ENCODE peak calls at places on chromosomes 11 and 22, in four cellular contexts. B is IMR-90, K is stomach, M is cardiac muscle cell. G is an unnamed sample.

GRCh38 chr11:120800206-120800605 is 223.7 kb upstream of the TBCEL start:
- DNase-seq in B (no peak), K (no peak), M (no peak), G (no peak)

GRCh38 chr11:125207866-125208425 is 43.4 kb downstream of the PKNOX2 start:
- DNase-seq in B (peak), K (no peak), M (no peak), G (peak)

GRCh38 chr11:95485115-95485900 is 254.3 kb upstream of the SESN3 start:
- DNase-seq in B (no peak), K (no peak), M (no peak), G (peak)

GRCh38 chr11:44113018-44113417 is 17.5 kb downstream of the EXT2 start:
- DNase-seq in B (no peak), K (no peak), M (no peak), G (no peak)

GRCh38 chr11:8913961-8914660 is 3.1 kb downstream of the AKIP1 start:
- DNase-seq in B (peak), K (no peak), M (peak), G (peak)

GRCh38 chr11:61828629-61829407 is 718 bp downstream of the FADS2 start:
- DNase-seq in B (no peak), K (no peak), M (peak), G (peak)

GRCh38 chr22:49748514-49748913 is 79.2 kb downstream of the BRD1 start:
- DNase-seq in B (no peak), K (no peak), M (no peak), G (no peak)

GRCh38 chr11:134819026-134819425 is 407.0 kb upstream of the B3GAT1 start:
- DNase-seq in B (no peak), K (no peak), M (no peak), G (no peak)

GRCh38 chr11:61756452-61757212 is 4.2 kb downstream of the MYRF start:
- DNase-seq in B (peak), K (peak), M (peak), G (peak)

GRCh38 chr22:25232301-25232700 is 12.9 kb downstream of the CRYBB2 start:
- DNase-seq in B (peak), K (no peak), M (peak), G (peak)

GRCh38 chr11:127843483-127844396 is 743.6 kb downstream of the ETS1 start:
- DNase-seq in B (peak), K (peak), M (peak), G (peak)

GRCh38 chr22:45709866-45710265 is 38.2 kb downstream of the ATXN10 start:
- DNase-seq in B (peak), K (no peak), M (peak), G (peak)

GRCh38 chr11:19187101-19187500 is 14.7 kb downstream of the CSRP3 start:
- DNase-seq in B (peak), K (no peak), M (peak), G (peak)

GRCh38 chr11:129861702-129862107 is 33.7 kb downstream of the NFRKB start:
- DNase-seq in B (peak), K (peak), M (peak), G (peak)

GRCh38 chr11:132744771-132745170 is 787.5 kb downstream of the OPCML start:
- DNase-seq in B (peak), K (no peak), M (peak), G (no peak)

GRCh38 chr11:60378359-60378758 is at the start of gene MS4A7:
- DNase-seq in B (no peak), K (no peak), M (no peak), G (no peak)

GRCh38 chr11:9607511-9607899 is 34.0 kb downstream of the WEE1 start:
- DNase-seq in B (no peak), K (no peak), M (no peak), G (no peak)

GRCh38 chr11:62919476-62919875 is 1.7 kb downstream of the CHRM1 start:
- DNase-seq in B (no peak), K (no peak), M (no peak), G (no peak)

GRCh38 chr11:72738199-72739141 is 13.7 kb downstream of the ARAP1 start:
- DNase-seq in B (peak), K (peak), M (no peak), G (no peak)

GRCh38 chr11:72741429-72741833 is 10.8 kb downstream of the ARAP1 start:
- DNase-seq in B (no peak), K (no peak), M (no peak), G (peak)

GRCh38 chr11:72739240-72740059 is 12.8 kb downstream of the ARAP1 start:
- DNase-seq in B (no peak), K (no peak), M (no peak), G (no peak)

GRCh38 chr11:72740562-72741428 is 11.4 kb downstream of the ARAP1 start:
- DNase-seq in B (no peak), K (no peak), M (no peak), G (no peak)

DNA sequence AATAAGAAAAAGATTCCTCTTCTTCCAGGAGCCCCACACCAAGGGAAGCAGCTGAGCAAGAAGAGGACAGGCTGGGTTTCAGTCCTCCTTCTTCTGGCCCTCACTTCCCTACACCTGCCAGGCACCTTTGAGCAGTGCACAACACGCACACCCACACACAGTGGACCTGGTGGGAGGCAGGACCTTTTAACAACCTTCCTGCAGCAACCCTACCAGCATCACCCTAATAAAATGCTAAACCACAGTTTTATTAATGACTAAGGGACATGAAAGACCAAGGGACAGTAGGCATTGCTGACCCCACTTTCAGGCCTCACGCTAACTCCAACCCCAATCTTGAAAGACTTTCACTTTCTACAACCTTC is 12.2 kb downstream of the ARAP1 start:
- DNase-seq in B (no peak), K (no peak), M (no peak), G (no peak)
- H3K4me3 ChIP-seq in B (no peak), K (no peak), M (no peak), G (no peak)

DNA sequence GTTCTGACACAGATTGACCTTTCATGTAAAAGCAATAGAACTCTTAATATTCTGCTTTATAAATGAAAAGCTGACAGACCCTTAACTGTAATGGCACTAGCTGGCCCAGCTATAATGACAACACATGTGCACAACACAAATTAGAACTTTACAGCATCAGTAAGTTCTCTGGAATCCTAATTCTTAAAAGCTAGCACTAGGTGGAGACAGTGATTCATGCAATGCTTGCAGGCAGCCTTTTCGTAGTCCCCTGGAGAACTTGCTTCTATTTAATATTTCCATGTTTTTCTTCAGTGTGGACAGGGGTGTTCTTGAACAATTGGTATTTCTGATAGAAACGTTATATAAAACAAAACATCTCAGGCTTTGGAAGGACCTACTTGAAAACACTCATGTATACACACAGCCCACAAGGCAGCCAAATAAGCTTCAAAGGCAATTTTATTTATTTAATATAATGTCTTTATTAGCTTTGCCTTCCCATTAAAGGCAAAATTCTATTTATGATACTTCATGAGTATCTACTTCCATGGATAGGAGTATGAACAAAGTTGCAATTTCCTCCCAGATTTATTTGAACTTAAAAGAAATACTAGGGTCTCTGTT is 374.3 kb upstream of the MPPED2 start:
- DNase-seq in B (peak), K (no peak), M (peak), G (peak)
- TF ChIP-seq CTCF in B (peak), K (no peak), M (peak), G (peak)

GRCh38 chr11:68002575-68002942 is 1.3 kb downstream of the UNC93B1 start:
- DNase-seq in B (no peak), K (no peak), M (no peak), G (no peak)
- H3K4me3 ChIP-seq in B (no peak), K (peak), M (no peak), G (no peak)

GRCh38 chr11:47981667-47982404 is 1.5 kb downstream of the PTPRJ start:
- DNase-seq in B (no peak), K (no peak), M (no peak), G (no peak)

GRCh38 chr11:47980093-47980906 is at the start of gene PTPRJ:
- DNase-seq in B (peak), K (peak), M (peak), G (peak)

GRCh38 chr11:47983464-47984397 is 3.4 kb downstream of the PTPRJ start:
- DNase-seq in B (peak), K (no peak), M (peak), G (peak)

GRCh38 chr11:47979378-47980092 is 824 bp upstream of the PTPRJ start:
- DNase-seq in B (no peak), K (no peak), M (peak), G (no peak)

GRCh38 chr11:47980907-47981621 is 705 bp downstream of the PTPRJ start:
- DNase-seq in B (peak), K (peak), M (peak), G (peak)
- TF ChIP-seq CTCF in B (peak), K (peak), M (peak), G (peak)

GRCh38 chr11:65417221-65417701 is 5.3 kb upstream of the NEAT1 start:
- DNase-seq in B (no peak), K (peak), M (peak), G (no peak)

GRCh38 chr11:65418431-65418680 is 4.2 kb upstream of the NEAT1 start:
- DNase-seq in B (no peak), K (no peak), M (no peak), G (no peak)

GRCh38 chr11:65416341-65417185 is 6.0 kb upstream of the NEAT1 start:
- DNase-seq in B (peak), K (peak), M (peak), G (peak)

GRCh38 chr11:65418681-65419459 is 3.7 kb upstream of the NEAT1 start:
- DNase-seq in B (peak), K (peak), M (peak), G (peak)

GRCh38 chr11:65417702-65418430 is 4.7 kb upstream of the NEAT1 start:
- DNase-seq in B (peak), K (peak), M (peak), G (peak)
- H3K4me3 ChIP-seq in B (no peak), K (peak), M (no peak), G (peak)

DNA sequence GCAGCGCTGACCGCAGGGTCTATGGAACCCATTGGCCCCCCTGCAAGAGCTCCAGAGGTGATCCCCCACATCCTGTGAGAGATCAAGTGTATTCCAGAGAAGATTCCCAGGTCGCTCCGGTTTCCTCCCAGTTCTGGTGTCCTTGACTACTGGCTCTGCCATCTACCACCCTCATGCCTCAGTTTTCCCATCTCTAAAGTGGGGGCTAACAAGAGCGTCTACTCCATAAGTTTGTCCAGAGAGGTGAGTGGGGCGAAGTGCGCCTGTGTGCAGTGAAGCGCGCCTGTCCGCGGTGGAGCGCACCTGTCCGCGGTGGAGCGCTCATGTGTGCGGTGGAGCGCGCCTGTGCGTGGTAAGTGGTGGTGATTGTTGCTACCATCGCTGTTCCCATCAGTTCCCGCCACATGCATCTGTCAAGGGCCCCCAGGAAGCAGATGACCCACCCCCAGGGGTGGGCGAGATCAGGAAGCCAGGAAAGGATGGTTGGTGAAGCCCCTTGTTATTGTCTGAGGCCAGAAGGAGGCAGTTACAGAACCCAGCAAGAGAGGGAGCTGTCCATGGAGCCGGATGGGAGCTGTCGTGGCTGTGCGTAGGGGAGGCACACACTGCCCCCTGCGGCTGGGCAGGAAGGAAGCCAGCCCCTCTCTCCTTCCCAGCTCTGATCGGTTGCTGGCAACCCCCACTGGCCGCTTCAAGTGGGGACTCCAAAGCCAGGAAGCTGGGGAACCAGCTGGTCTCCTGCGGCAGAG is 73.2 kb upstream of the FGF3 start:
- DNase-seq in B (no peak), K (no peak), M (no peak), G (no peak)
- TF ChIP-seq CTCF in B (peak), K (no peak), M (peak), G (peak)

GRCh38 chr11:32829680-32830412 is at the start of gene PRRG4:
- DNase-seq in B (peak), K (peak), M (peak), G (peak)

GRCh38 chr11:32829157-32829679 is 509 bp upstream of the PRRG4 start:
- DNase-seq in B (no peak), K (no peak), M (no peak), G (peak)

GRCh38 chr11:32830796-32831195 is 1.1 kb downstream of the PRRG4 start:
- DNase-seq in B (no peak), K (no peak), M (no peak), G (no peak)

GRCh38 chr11:32831241-32831640 is 1.5 kb downstream of the PRRG4 start:
- DNase-seq in B (no peak), K (no peak), M (no peak), G (no peak)

GRCh38 chr11:32830413-32830738 is 649 bp downstream of the PRRG4 start:
- DNase-seq in B (no peak), K (peak), M (peak), G (peak)
- H3K4me3 ChIP-seq in B (peak), K (peak), M (peak), G (peak)